ENCODE peak calls at places on chromosome 10, in eight cellular contexts. Y is WTC11, P is suprapubic skin, E is right lobe of liver, S is fibroblast of pulmonary artery, A is coronary artery, D is breast epithelium, K is HFFc6. O is an unnamed sample.

GRCh38 chr10:80141696-80142460 is 9.3 kb downstream of the PLAC9 start:
- DNase-seq in Y (no peak), P (peak), E (no peak), S (no peak), A (no peak), D (no peak), K (no peak), O (no peak)

GRCh38 chr10:76324283-76324682 is 892.9 kb downstream of the LRMDA start:
- DNase-seq in Y (no peak), P (peak), E (peak), S (no peak), A (no peak), D (no peak), K (no peak), O (no peak)

GRCh38 chr10:94038024-94038423 is 44.3 kb downstream of the PLCE1 start:
- DNase-seq in Y (no peak), P (no peak), E (no peak), S (no peak), A (no peak), D (no peak), K (no peak), O (no peak)

GRCh38 chr10:93820434-93820833 is 62.7 kb downstream of the LGI1 start:
- DNase-seq in Y (no peak), P (no peak), E (no peak), S (no peak), A (no peak), D (no peak), K (peak), O (no peak)

GRCh38 chr10:34727595-34728033 is 87.5 kb downstream of the PARD3 start:
- DNase-seq in Y (peak), P (no peak), E (no peak), S (peak), A (no peak), D (no peak), K (no peak), O (no peak)

GRCh38 chr10:112210672-112211071 is 27.1 kb upstream of the GPAM start:
- DNase-seq in Y (no peak), P (no peak), E (no peak), S (no peak), A (no peak), D (no peak), K (no peak), O (no peak)

GRCh38 chr10:70757856-70758255 is 27.3 kb downstream of the TBATA start:
- DNase-seq in Y (no peak), P (no peak), E (no peak), S (no peak), A (no peak), D (no peak), K (no peak), O (no peak)

GRCh38 chr10:60871215-60871614 is 72.8 kb downstream of the RHOBTB1 start:
- DNase-seq in Y (no peak), P (no peak), E (no peak), S (no peak), A (no peak), D (no peak), K (no peak), O (no peak)

GRCh38 chr10:36362257-36362656 is 720.2 kb upstream of the FZD8 start:
- DNase-seq in Y (no peak), P (no peak), E (no peak), S (no peak), A (no peak), D (no peak), K (no peak), O (no peak)

DNA sequence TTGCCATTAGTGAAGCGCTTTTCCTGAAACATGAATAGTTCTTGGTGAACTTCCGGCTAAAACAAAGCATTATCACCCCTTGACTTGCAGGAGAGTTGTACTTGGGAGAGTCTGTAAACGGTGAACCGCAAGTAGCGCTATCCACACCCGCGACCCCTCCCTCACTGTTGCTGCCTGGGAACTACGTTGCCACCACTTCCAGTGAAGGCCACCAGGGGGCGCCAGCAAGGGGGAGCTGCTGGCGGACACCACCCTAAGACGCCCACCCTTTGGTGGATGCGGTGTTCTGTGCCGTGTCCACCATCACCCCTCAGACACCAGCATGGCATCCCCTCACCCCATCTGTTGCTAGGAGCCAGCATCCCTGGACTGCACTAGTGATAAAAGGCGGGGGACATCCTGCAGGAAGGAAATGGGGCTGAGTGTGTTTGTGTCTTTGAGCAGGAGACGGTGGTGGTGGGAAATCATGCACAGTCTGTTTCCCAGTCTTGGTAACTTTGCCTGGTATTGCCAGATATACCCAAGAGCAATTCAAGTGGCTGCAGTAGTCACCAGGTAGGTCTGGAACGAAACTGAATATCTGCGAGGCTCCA is 298.2 kb downstream of the FRMD4A start:
- DNase-seq in Y (peak), P (no peak), E (no peak), S (peak), A (no peak), D (no peak), K (no peak), O (no peak)
- TF ChIP-seq CTCF in Y (peak), P (peak), E (peak), S (peak), A (no peak), D (no peak), K (peak), O (peak)

GRCh38 chr10:43130756-43131155 is 7.5 kb upstream of the CSGALNACT2 start:
- DNase-seq in Y (no peak), P (no peak), E (no peak), S (no peak), A (no peak), D (no peak), K (no peak), O (no peak)

GRCh38 chr10:43131256-43131655 is 7.0 kb upstream of the CSGALNACT2 start:
- DNase-seq in Y (no peak), P (no peak), E (no peak), S (no peak), A (no peak), D (no peak), K (no peak), O (no peak)

GRCh38 chr10:43128331-43128730 is 9.9 kb upstream of the CSGALNACT2 start:
- DNase-seq in Y (no peak), P (no peak), E (no peak), S (no peak), A (no peak), D (no peak), K (no peak), O (no peak)

GRCh38 chr10:43127447-43127846 is 10.8 kb upstream of the CSGALNACT2 start:
- DNase-seq in Y (no peak), P (no peak), E (no peak), S (no peak), A (no peak), D (no peak), K (no peak), O (no peak)

GRCh38 chr10:43128958-43129706 is 9.1 kb upstream of the CSGALNACT2 start:
- DNase-seq in Y (no peak), P (no peak), E (no peak), S (peak), A (no peak), D (no peak), K (peak), O (peak)
- TF ChIP-seq CTCF in Y (no peak), P (no peak), E (no peak), S (peak), A (no peak), D (no peak), K (peak), O (no peak)

GRCh38 chr10:1107679-1108078 is 51.5 kb downstream of the WDR37 start:
- DNase-seq in Y (no peak), P (no peak), E (no peak), S (no peak), A (no peak), D (no peak), K (no peak), O (no peak)
- TF ChIP-seq CTCF in Y (no peak), P (no peak), E (no peak), S (no peak), A (no peak), D (no peak), K (no peak), O (no peak)

GRCh38 chr10:44513592-44513991 is 128.7 kb upstream of the CXCL12 start:
- DNase-seq in Y (no peak), P (no peak), E (no peak), S (peak), A (no peak), D (no peak), K (no peak), O (no peak)
- TF ChIP-seq CTCF in Y (no peak), P (no peak), E (peak), S (peak), A (no peak), D (no peak), K (peak), O (no peak)